ENCODE peak calls at places on chromosomes 12 and 14, in nine cellular contexts. O, K, L, U, E, C, D, R and B are unnamed samples.
A peak's percentile ranks its signal among the peaks of the same experiment; 100 is the strongest.

GRCh38 chr12:70366581-70367267 is 634 bp downstream of the KCNMB4 start:
- DNase-seq in O (peak; percentile 20), K (peak; percentile 49), L (peak; percentile 42), U (peak; percentile 25), E (peak; percentile 51), C (peak; percentile 29), D (peak; percentile 40), R (peak; percentile 20), B (no peak)

GRCh38 chr14:34693228-34693939 is 21.0 kb downstream of the CFL2 start:
- DNase-seq in O (no peak), K (peak; percentile 67), L (no peak), U (peak; percentile 42), E (peak; percentile 25), C (no peak), D (peak; percentile 51), R (no peak), B (no peak)

GRCh38 chr14:100526057-100526456 is 61.2 kb downstream of the BEGAIN start:
- DNase-seq in O (no peak), K (no peak), L (no peak), U (no peak), E (peak; percentile 2), C (no peak), D (no peak), R (no peak), B (no peak)

GRCh38 chr14:59215757-59216156 is 27.3 kb downstream of the DAAM1 start:
- DNase-seq in O (no peak), K (no peak), L (no peak), U (no peak), E (no peak), C (no peak), D (no peak), R (no peak), B (no peak)

GRCh38 chr12:90921536-90921935 is 33.4 kb downstream of the CCER1 start:
- DNase-seq in O (no peak), K (no peak), L (peak; percentile 9), U (no peak), E (no peak), C (no peak), D (no peak), R (no peak), B (no peak)

GRCh38 chr12:129911437-129912049 is 7.7 kb upstream of the TMEM132D start:
- DNase-seq in O (peak; percentile 49), K (peak; percentile 8), L (peak; percentile 43), U (peak; percentile 10), E (no peak), C (peak; percentile 22), D (peak; percentile 63), R (no peak), B (peak; percentile 14)

GRCh38 chr14:104223810-104224515 is 85.6 kb downstream of the KIF26A start:
- DNase-seq in O (no peak), K (no peak), L (no peak), U (no peak), E (no peak), C (no peak), D (no peak), R (no peak), B (no peak)

GRCh38 chr12:6782903-6783571 is 6.3 kb upstream of the CD4 start:
- DNase-seq in O (no peak), K (no peak), L (no peak), U (no peak), E (no peak), C (no peak), D (no peak), R (no peak), B (no peak)

GRCh38 chr12:68373836-68374314 is 41.7 kb upstream of the MDM1 start:
- DNase-seq in O (no peak), K (no peak), L (no peak), U (no peak), E (no peak), C (no peak), D (no peak), R (no peak), B (no peak)

DNA sequence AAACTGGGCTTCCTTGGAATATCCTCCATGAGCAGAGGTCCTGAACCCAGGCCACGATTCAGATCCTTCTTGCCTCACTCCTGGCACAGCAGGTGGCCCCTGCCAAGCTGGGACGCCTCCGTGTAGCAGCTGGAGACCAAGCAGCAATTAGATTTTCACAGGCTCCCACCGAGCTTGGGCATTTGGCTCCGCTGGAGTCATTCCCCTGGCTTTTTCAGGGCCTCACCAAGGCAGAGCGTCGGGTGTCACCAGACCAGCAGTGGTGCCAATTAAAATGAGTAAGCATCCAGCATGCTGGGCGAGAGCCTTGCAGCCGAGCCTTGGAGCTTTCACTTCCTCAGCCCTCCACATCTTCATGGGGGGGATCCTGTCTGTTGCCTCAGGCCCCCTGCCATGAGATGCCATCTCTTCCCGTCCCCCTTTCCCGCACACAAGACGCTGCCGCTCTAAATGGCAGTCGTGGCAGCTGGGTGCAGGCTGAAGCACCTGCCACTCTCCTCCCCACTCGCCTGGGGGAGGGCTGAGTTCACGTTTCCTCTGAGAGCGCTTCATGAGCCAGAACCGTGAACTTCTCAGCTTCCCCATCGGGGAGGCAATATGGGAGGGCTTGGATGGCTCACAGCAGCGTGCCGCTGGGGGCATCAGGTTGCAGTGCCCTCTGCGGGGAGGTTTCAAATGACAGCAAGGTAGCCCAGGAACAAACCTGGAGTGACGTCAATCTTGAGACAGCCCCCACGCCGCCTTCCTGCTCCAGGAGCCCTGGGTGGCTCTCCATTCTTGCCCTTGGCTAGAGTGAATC is 11.7 kb downstream of the TPCN1 start:
- DNase-seq in O (no peak), K (no peak), L (peak; percentile 82), U (no peak), E (peak; percentile 80), C (peak; percentile 39), D (peak; percentile 25), R (no peak), B (no peak)
- TF ChIP-seq CTCF in O (no peak), K (no peak), L (no peak), U (no peak), E (peak; percentile 35), C (no peak), D (no peak), R (no peak), B (peak; percentile 31)

GRCh38 chr14:91258876-91259275 is 14.4 kb upstream of the GPR68 start:
- DNase-seq in O (no peak), K (no peak), L (no peak), U (no peak), E (no peak), C (no peak), D (no peak), R (no peak), B (no peak)
- H3K27me3 ChIP-seq in O (no peaks in the 10 kb centered on the region), K (peaks cover 6% of the 10 kb centered on the region), L (no peaks in the 10 kb centered on the region), U (no peaks in the 10 kb centered on the region), E (no peaks in the 10 kb centered on the region), C (peaks cover 18% of the 10 kb centered on the region), D (no peaks in the 10 kb centered on the region), R (no peaks in the 10 kb centered on the region), B (peaks cover 2% of the 10 kb centered on the region)

GRCh38 chr14:69105326-69105725 is 47.6 kb downstream of the DCAF5 start:
- DNase-seq in O (peak; percentile 83), K (no peak), L (peak; percentile 92), U (peak; percentile 71), E (no peak), C (no peak), D (no peak), R (no peak), B (no peak)
- H3K36me3 ChIP-seq in O (no peaks in the 10 kb centered on the region), K (peaks cover 14% of the 10 kb centered on the region), L (peaks cover 2% of the 10 kb centered on the region), U (peaks cover 4% of the 10 kb centered on the region), E (no peaks in the 10 kb centered on the region), C (peaks cover 74% of the 10 kb centered on the region), D (peaks cover 63% of the 10 kb centered on the region), R (no peaks in the 10 kb centered on the region), B (peaks cover 1% of the 10 kb centered on the region)

GRCh38 chr12:56189918-56190694 is 823 bp upstream of the SMARCC2 start:
- DNase-seq in O (peak; percentile 79), K (peak; percentile 89), L (peak; percentile 73), U (peak; percentile 75), E (peak; percentile 78), C (peak; percentile 81), D (peak; percentile 86), R (peak; percentile 86), B (no peak)
- TF ChIP-seq CTCF in O (no peak), K (peak; percentile 32), L (peak; percentile 5), U (no peak), E (no peak), C (no peak), D (no peak), R (peak; percentile 1), B (no peak)